ENCODE peak calls at places on chromosome 5, in five cellular contexts. E is Panc1; D is activated CD8-positive, alpha-beta memory T cell treated with anti-CD3 and anti-CD28 coated beads for 1 hour; H is caudate nucleus; M is GDM1. N is an unnamed sample.

GRCh38 chr5:116371935-116372334 is 202.7 kb downstream of the SEMA6A start:
- DNase-seq in D (no peak), H (no peak), E (no peak), M (peak; percentile 21), N (no peak)

GRCh38 chr5:179793470-179794139 is at the start of gene LTC4S:
- DNase-seq in E (no peak), H (no peak), M (peak; percentile 90), D (peak; percentile 41), N (no peak)

GRCh38 chr5:45596320-45596719 is 99.9 kb downstream of the HCN1 start:
- DNase-seq in M (no peak), D (no peak), E (no peak), H (no peak), N (no peak)

GRCh38 chr5:159052282-159053011 is 47.3 kb downstream of the EBF1 start:
- DNase-seq in M (no peak), H (no peak), D (no peak), E (no peak), N (no peak)

GRCh38 chr5:76527685-76528161 is 95.5 kb downstream of the F2RL2 start:
- DNase-seq in E (no peak), M (no peak), D (no peak), H (no peak), N (no peak)

GRCh38 chr5:74464512-74465209 is 175.9 kb downstream of the ENC1 start:
- DNase-seq in E (no peak), D (no peak), H (no peak), M (no peak), N (no peak)

GRCh38 chr5:57176350-57176857 is 2.5 kb downstream of the GPBP1 start:
- DNase-seq in E (no peak), M (no peak), D (no peak), H (no peak), N (no peak)

GRCh38 chr5:169595172-169595820 is 11.7 kb downstream of the SPDL1 start:
- DNase-seq in E (no peak), D (no peak), H (no peak), M (no peak), N (no peak)